ENCODE peak calls at places on chromosome 19, in eight cellular contexts. One of them, this sample, is unnamed.

GRCh38 chr19:48419158-48419920 is 25.9 kb downstream of the GRIN2D start:
- DNase-seq in A549: no peak
- DNase-seq in stomach: peak; percentile 49
- DNase-seq in tibial nerve: no peak
- DNase-seq in sigmoid colon: peak; percentile 71
- DNase-seq in SK-N-SH: peak; percentile 87
- DNase-seq in GM12878: peak; percentile 57
- DNase-seq in K562: peak; percentile 67
- DNase-seq in this sample: no peak

GRCh38 chr19:7864719-7865074 is 9.5 kb downstream of the PRR36 start:
- DNase-seq in A549: no peak
- DNase-seq in stomach: no peak
- DNase-seq in tibial nerve: no peak
- DNase-seq in sigmoid colon: no peak
- DNase-seq in SK-N-SH: no peak
- DNase-seq in GM12878: no peak
- DNase-seq in K562: no peak
- DNase-seq in this sample: peak; percentile 22

GRCh38 chr19:41945135-41945766 is 13.9 kb downstream of the RABAC1 start:
- DNase-seq in A549: no peak
- DNase-seq in stomach: peak; percentile 61
- DNase-seq in tibial nerve: no peak
- DNase-seq in sigmoid colon: no peak
- DNase-seq in SK-N-SH: no peak
- DNase-seq in GM12878: peak; percentile 94
- DNase-seq in K562: no peak
- DNase-seq in this sample: no peak

GRCh38 chr19:17677002-17677401 is 11.2 kb downstream of the UNC13A start:
- DNase-seq in A549: no peak
- DNase-seq in stomach: no peak
- DNase-seq in tibial nerve: no peak
- DNase-seq in sigmoid colon: no peak
- DNase-seq in SK-N-SH: no peak
- DNase-seq in GM12878: no peak
- DNase-seq in K562: peak; percentile 45
- DNase-seq in this sample: peak; percentile 37

GRCh38 chr19:29587518-29587986 is 18.5 kb upstream of the POP4 start:
- DNase-seq in A549: no peak
- DNase-seq in stomach: no peak
- DNase-seq in tibial nerve: no peak
- DNase-seq in sigmoid colon: no peak
- DNase-seq in SK-N-SH: no peak
- DNase-seq in GM12878: peak; percentile 76
- DNase-seq in K562: no peak
- DNase-seq in this sample: no peak

GRCh38 chr19:11849264-11849615 is 714 bp downstream of the ZNF439 start:
- DNase-seq in A549: no peak
- DNase-seq in stomach: no peak
- DNase-seq in tibial nerve: no peak
- DNase-seq in sigmoid colon: no peak
- DNase-seq in SK-N-SH: no peak
- DNase-seq in GM12878: no peak
- DNase-seq in K562: no peak
- DNase-seq in this sample: no peak

GRCh38 chr19:42794751-42795150 is 29.3 kb upstream of the PSG8 start:
- DNase-seq in A549: no peak
- DNase-seq in stomach: no peak
- DNase-seq in tibial nerve: no peak
- DNase-seq in sigmoid colon: no peak
- DNase-seq in SK-N-SH: no peak
- DNase-seq in GM12878: no peak
- DNase-seq in K562: no peak
- DNase-seq in this sample: no peak

GRCh38 chr19:43598445-43599240 is 2.2 kb downstream of the ZNF576 start:
- DNase-seq in A549: no peak
- DNase-seq in stomach: no peak
- DNase-seq in tibial nerve: no peak
- DNase-seq in sigmoid colon: no peak
- DNase-seq in SK-N-SH: no peak
- DNase-seq in GM12878: no peak
- DNase-seq in K562: no peak
- DNase-seq in this sample: no peak

GRCh38 chr19:10270616-10271394 is at the start of gene ICAM1:
- DNase-seq in A549: no peak
- DNase-seq in stomach: peak; percentile 72
- DNase-seq in tibial nerve: peak; percentile 69
- DNase-seq in sigmoid colon: peak; percentile 93
- DNase-seq in SK-N-SH: peak; percentile 52
- DNase-seq in GM12878: no peak
- DNase-seq in K562: peak; percentile 77
- DNase-seq in this sample: peak; percentile 73

DNA sequence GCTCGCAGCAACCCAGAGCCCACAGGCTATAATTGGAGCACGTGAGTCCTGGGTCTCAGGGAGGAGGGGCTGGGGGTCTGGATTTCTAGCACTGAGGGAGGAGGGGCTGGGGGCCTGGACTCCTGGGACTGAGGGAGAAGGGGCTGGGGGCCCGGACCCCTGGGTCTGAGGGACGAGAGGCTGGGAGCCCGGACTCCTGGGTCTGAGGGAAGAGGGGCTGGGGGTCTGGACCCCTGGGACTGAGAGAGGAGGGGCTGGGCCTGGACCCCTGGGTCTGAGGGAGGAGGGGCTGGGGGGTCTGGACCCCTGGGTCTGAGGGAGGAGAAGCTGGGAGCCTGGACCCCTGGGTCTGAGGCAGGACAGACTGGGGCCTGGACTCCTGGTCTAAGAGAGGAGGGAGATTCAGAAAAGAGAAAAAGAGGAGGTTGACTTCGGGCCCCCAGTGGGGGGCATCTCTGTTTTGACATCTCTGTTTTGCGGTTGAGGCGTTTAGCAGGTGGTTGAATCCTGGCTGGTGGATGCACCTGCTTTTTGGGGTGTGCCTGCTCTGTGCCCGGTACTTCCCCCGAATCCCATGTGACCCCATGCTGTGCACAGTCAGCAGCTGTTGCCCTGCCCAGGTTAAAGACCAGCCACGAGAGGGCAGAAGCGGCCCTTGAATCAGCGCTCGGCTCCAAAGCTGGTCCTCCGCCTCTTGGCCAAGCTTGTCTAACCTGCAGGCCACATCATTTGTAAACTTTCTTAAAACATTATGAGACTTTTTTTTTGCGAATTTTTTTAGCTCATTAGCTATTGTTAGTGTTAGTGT is 10.5 kb downstream of the PVR start:
- DNase-seq in A549: peak; percentile 87
- DNase-seq in stomach: peak; percentile 82
- DNase-seq in tibial nerve: peak; percentile 68
- DNase-seq in sigmoid colon: peak; percentile 77
- DNase-seq in SK-N-SH: no peak
- DNase-seq in GM12878: peak; percentile 38
- DNase-seq in K562: peak; percentile 57
- DNase-seq in this sample: peak; percentile 42
- TF ChIP-seq CTCF in A549: peak; percentile 93
- TF ChIP-seq CTCF in stomach: peak; percentile 53
- TF ChIP-seq CTCF in tibial nerve: peak; percentile 67
- TF ChIP-seq CTCF in sigmoid colon: peak; percentile 27
- TF ChIP-seq CTCF in SK-N-SH: no peak
- TF ChIP-seq CTCF in GM12878: peak; percentile 87
- TF ChIP-seq CTCF in K562: peak; percentile 83
- TF ChIP-seq CTCF in this sample: peak; percentile 26

DNA sequence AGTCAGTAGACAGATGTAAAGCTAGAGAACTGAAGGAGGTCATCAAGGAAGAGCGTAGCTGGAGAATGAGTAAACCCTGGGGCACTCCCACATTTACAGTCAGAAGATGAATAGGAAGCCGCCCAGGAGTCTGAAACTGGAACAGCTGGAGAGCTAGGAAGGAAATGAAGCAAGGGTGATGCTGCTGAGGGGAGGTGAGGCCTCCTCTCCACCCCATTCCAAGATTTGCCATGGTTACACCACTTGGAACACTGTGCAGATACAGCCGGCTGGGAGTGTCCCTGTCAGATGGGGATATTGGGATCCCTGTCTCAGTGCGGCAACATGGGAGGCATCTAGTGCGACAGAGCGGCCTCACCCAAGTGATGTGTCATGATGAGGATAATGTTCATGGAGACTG is 51.8 kb upstream of the GPI start:
- DNase-seq in A549: no peak
- DNase-seq in stomach: no peak
- DNase-seq in tibial nerve: no peak
- DNase-seq in sigmoid colon: no peak
- DNase-seq in SK-N-SH: no peak
- DNase-seq in GM12878: no peak
- DNase-seq in K562: no peak
- DNase-seq in this sample: no peak
- TF ChIP-seq EP300 in A549: no peak
- TF ChIP-seq EP300 in stomach: no peak
- TF ChIP-seq EP300 in tibial nerve: no peak
- TF ChIP-seq EP300 in sigmoid colon: no peak
- TF ChIP-seq EP300 in SK-N-SH: no peak
- TF ChIP-seq EP300 in GM12878: no peak
- TF ChIP-seq EP300 in K562: no peak
- TF ChIP-seq EP300 in this sample: no peak

GRCh38 chr19:36245210-36246005 is 30.5 kb downstream of the ZNF146 start:
- DNase-seq in A549: no peak
- DNase-seq in stomach: no peak
- DNase-seq in tibial nerve: no peak
- DNase-seq in sigmoid colon: no peak
- DNase-seq in SK-N-SH: peak; percentile 87
- DNase-seq in GM12878: no peak
- DNase-seq in K562: no peak
- DNase-seq in this sample: no peak
- TF ChIP-seq CTCF in A549: no peak
- TF ChIP-seq CTCF in stomach: no peak
- TF ChIP-seq CTCF in tibial nerve: no peak
- TF ChIP-seq CTCF in sigmoid colon: no peak
- TF ChIP-seq CTCF in SK-N-SH: no peak
- TF ChIP-seq CTCF in GM12878: no peak
- TF ChIP-seq CTCF in K562: no peak
- TF ChIP-seq CTCF in this sample: no peak

GRCh38 chr19:50791594-50792245 is 1.5 kb downstream of the ACP4 start:
- DNase-seq in A549: no peak
- DNase-seq in stomach: no peak
- DNase-seq in tibial nerve: no peak
- DNase-seq in sigmoid colon: no peak
- DNase-seq in SK-N-SH: peak; percentile 53
- DNase-seq in GM12878: no peak
- DNase-seq in K562: no peak
- DNase-seq in this sample: no peak
- TF ChIP-seq EP300 in A549: no peak
- TF ChIP-seq EP300 in stomach: no peak
- TF ChIP-seq EP300 in tibial nerve: no peak
- TF ChIP-seq EP300 in sigmoid colon: no peak
- TF ChIP-seq EP300 in SK-N-SH: no peak
- TF ChIP-seq EP300 in GM12878: no peak
- TF ChIP-seq EP300 in K562: no peak
- TF ChIP-seq EP300 in this sample: no peak